ENCODE peak calls at places on chromosomes 11 and 22, in eight cellular contexts. M, V, J, F, Y, X, O and U are unnamed samples.

GRCh38 chr11:8988329-8989234 is 15.2 kb downstream of the NRIP3 start:
- DNase-seq in M (peak), V (no peak), J (no peak), F (no peak), Y (no peak), X (no peak), O (no peak), U (no peak)

GRCh38 chr11:10304495-10305261 is at the start of gene ADM:
- DNase-seq in M (peak), V (peak), J (peak), F (peak), Y (peak), X (no peak), O (peak), U (no peak)

GRCh38 chr22:43637267-43637666 is 174.8 kb downstream of the EFCAB6 start:
- DNase-seq in M (no peak), V (no peak), J (no peak), F (no peak), Y (no peak), X (no peak), O (no peak), U (no peak)

GRCh38 chr11:118232659-118233058 is 7.8 kb upstream of the JAML start:
- DNase-seq in M (no peak), V (peak), J (no peak), F (no peak), Y (no peak), X (no peak), O (no peak), U (no peak)

GRCh38 chr22:19062139-19062789 is 59.9 kb downstream of the DGCR2 start:
- DNase-seq in M (no peak), V (no peak), J (no peak), F (no peak), Y (no peak), X (no peak), O (no peak), U (no peak)

GRCh38 chr11:76212086-76213035 is 6.1 kb upstream of the WNT11 start:
- DNase-seq in M (no peak), V (no peak), J (no peak), F (no peak), Y (no peak), X (no peak), O (no peak), U (no peak)

GRCh38 chr22:23176645-23177027 is 3.7 kb upstream of the BCR start:
- DNase-seq in M (no peak), V (no peak), J (no peak), F (no peak), Y (no peak), X (no peak), O (no peak), U (no peak)

GRCh38 chr22:38786631-38787030 is 7.3 kb downstream of the DNAL4 start:
- DNase-seq in M (no peak), V (no peak), J (no peak), F (no peak), Y (no peak), X (no peak), O (no peak), U (no peak)

GRCh38 chr11:97722721-97723120 is 1298.0 kb upstream of the CNTN5 start:
- DNase-seq in M (no peak), V (no peak), J (no peak), F (no peak), Y (no peak), X (no peak), O (no peak), U (no peak)

GRCh38 chr11:134126197-134126822 is 57.4 kb downstream of the JAM3 start:
- DNase-seq in M (peak), V (no peak), J (no peak), F (peak), Y (no peak), X (no peak), O (no peak), U (peak)

GRCh38 chr11:128940603-128941002 is 2.1 kb downstream of the TP53AIP1 start:
- DNase-seq in M (no peak), V (no peak), J (no peak), F (no peak), Y (no peak), X (no peak), O (no peak), U (peak)

GRCh38 chr11:86869966-86870570 is 69.7 kb downstream of the PRSS23 start:
- DNase-seq in M (peak), V (peak), J (peak), F (peak), Y (peak), X (peak), O (peak), U (no peak)

GRCh38 chr11:78282821-78283220 is 94.1 kb downstream of the USP35 start:
- DNase-seq in M (no peak), V (no peak), J (no peak), F (no peak), Y (no peak), X (no peak), O (no peak), U (no peak)

GRCh38 chr11:35166369-35167360 is 27.7 kb downstream of the CD44 start:
- DNase-seq in M (peak), V (peak), J (no peak), F (no peak), Y (no peak), X (peak), O (no peak), U (peak)

GRCh38 chr11:72700026-72700610 is 25.9 kb upstream of the PDE2A start:
- DNase-seq in M (peak), V (no peak), J (no peak), F (no peak), Y (no peak), X (no peak), O (no peak), U (no peak)

GRCh38 chr11:65546217-65546958 is 11.8 kb downstream of the LTBP3 start:
- DNase-seq in M (no peak), V (peak), J (peak), F (no peak), Y (peak), X (peak), O (peak), U (no peak)

GRCh38 chr22:30778261-30778660 is 83.6 kb downstream of the OSBP2 start:
- DNase-seq in M (no peak), V (no peak), J (no peak), F (no peak), Y (no peak), X (no peak), O (no peak), U (no peak)

GRCh38 chr22:36015806-36016519 is 12.7 kb downstream of the RBFOX2 start:
- DNase-seq in M (no peak), V (no peak), J (no peak), F (no peak), Y (no peak), X (no peak), O (no peak), U (no peak)

GRCh38 chr11:117819096-117820040 is 5.2 kb downstream of the FXYD2 start:
- DNase-seq in M (peak), V (peak), J (peak), F (peak), Y (no peak), X (no peak), O (peak), U (no peak)

GRCh38 chr22:44358723-44359440 is 46.1 kb upstream of the SHISAL1 start:
- DNase-seq in M (no peak), V (no peak), J (no peak), F (no peak), Y (no peak), X (no peak), O (no peak), U (no peak)

GRCh38 chr11:64759722-64760719 is at the start of gene PYGM:
- DNase-seq in M (peak), V (no peak), J (no peak), F (no peak), Y (no peak), X (no peak), O (peak), U (no peak)

GRCh38 chr22:22881116-22882032 is 6.2 kb upstream of the IGLL5 start:
- DNase-seq in M (no peak), V (peak), J (no peak), F (no peak), Y (no peak), X (no peak), O (no peak), U (no peak)

GRCh38 chr11:26580929-26581328 is 8.9 kb upstream of the MUC15 start:
- DNase-seq in M (peak), V (no peak), J (no peak), F (no peak), Y (no peak), X (no peak), O (no peak), U (no peak)

GRCh38 chr11:95443386-95443785 is 212.4 kb upstream of the SESN3 start:
- DNase-seq in M (no peak), V (peak), J (no peak), F (no peak), Y (no peak), X (no peak), O (no peak), U (no peak)

GRCh38 chr22:37401861-37402506 is 25.3 kb downstream of the ELFN2 start:
- DNase-seq in M (no peak), V (no peak), J (no peak), F (no peak), Y (no peak), X (no peak), O (no peak), U (no peak)

GRCh38 chr11:67400251-67400941 is 1.3 kb downstream of the PPP1CA start:
- DNase-seq in M (peak), V (no peak), J (peak), F (no peak), Y (no peak), X (no peak), O (no peak), U (no peak)

GRCh38 chr11:11895672-11896071 is 53.9 kb downstream of the USP47 start:
- DNase-seq in M (peak), V (no peak), J (no peak), F (no peak), Y (no peak), X (no peak), O (no peak), U (no peak)

GRCh38 chr11:67627394-67627787 is 2.3 kb downstream of the NUDT8 start:
- DNase-seq in M (no peak), V (no peak), J (no peak), F (no peak), Y (no peak), X (no peak), O (no peak), U (no peak)

GRCh38 chr11:9396310-9396709 is 11.9 kb downstream of the IPO7 start:
- DNase-seq in M (no peak), V (no peak), J (no peak), F (no peak), Y (no peak), X (no peak), O (no peak), U (no peak)

GRCh38 chr22:19959043-19959586 is 17.5 kb upstream of the TXNRD2 start:
- DNase-seq in M (peak), V (no peak), J (peak), F (no peak), Y (no peak), X (no peak), O (peak), U (no peak)

GRCh38 chr22:37025500-37026070 is 6.0 kb downstream of the MPST start:
- DNase-seq in M (no peak), V (no peak), J (peak), F (no peak), Y (no peak), X (no peak), O (no peak), U (no peak)

GRCh38 chr11:64331569-64332371 is 8.2 kb upstream of the CCDC88B start:
- DNase-seq in M (peak), V (peak), J (peak), F (peak), Y (no peak), X (peak), O (no peak), U (peak)

GRCh38 chr22:35995772-35996171 is 32.9 kb downstream of the RBFOX2 start:
- DNase-seq in M (peak), V (no peak), J (peak), F (peak), Y (no peak), X (no peak), O (no peak), U (no peak)

GRCh38 chr11:12185914-12186313 is 75.5 kb downstream of the MICAL2 start:
- DNase-seq in M (peak), V (no peak), J (no peak), F (no peak), Y (peak), X (no peak), O (peak), U (no peak)

GRCh38 chr11:10301656-10302293 is 3.1 kb upstream of the ADM start:
- DNase-seq in M (peak), V (no peak), J (no peak), F (no peak), Y (no peak), X (no peak), O (no peak), U (no peak)